ENCODE peak calls at places on chromosomes 11 and 22, in four cellular contexts. One of them, this sample, is unnamed.

GRCh38 chr11:94845622-94846021 is 77.5 kb downstream of the AMOTL1 start:
- DNase-seq in natural killer cell: no peak
- DNase-seq in IMR-90: peak; percentile 89
- DNase-seq in left ventricle myocardium inferior: no peak
- DNase-seq in this sample: no peak

GRCh38 chr11:1939006-1939626 is 8.0 kb upstream of the MRPL23 start:
- DNase-seq in natural killer cell: peak; percentile 13
- DNase-seq in IMR-90: no peak
- DNase-seq in left ventricle myocardium inferior: no peak
- DNase-seq in this sample: no peak

GRCh38 chr22:19036523-19037273 is 85.5 kb downstream of the DGCR2 start:
- DNase-seq in natural killer cell: no peak
- DNase-seq in IMR-90: peak; percentile 11
- DNase-seq in left ventricle myocardium inferior: no peak
- DNase-seq in this sample: no peak

GRCh38 chr11:3154001-3154599 is 11.0 kb downstream of the OSBPL5 start:
- DNase-seq in natural killer cell: no peak
- DNase-seq in IMR-90: no peak
- DNase-seq in left ventricle myocardium inferior: peak; percentile 16
- DNase-seq in this sample: no peak

GRCh38 chr22:36885474-36885873 is 24.7 kb downstream of the NCF4 start:
- DNase-seq in natural killer cell: no peak
- DNase-seq in IMR-90: no peak
- DNase-seq in left ventricle myocardium inferior: no peak
- DNase-seq in this sample: no peak

GRCh38 chr11:132072044-132072879 is 701.8 kb downstream of the NTM start:
- DNase-seq in natural killer cell: no peak
- DNase-seq in IMR-90: peak; percentile 99
- DNase-seq in left ventricle myocardium inferior: no peak
- DNase-seq in this sample: no peak

GRCh38 chr22:42745118-42745517 is 24.4 kb upstream of the A4GALT start:
- DNase-seq in natural killer cell: no peak
- DNase-seq in IMR-90: peak; percentile 75
- DNase-seq in left ventricle myocardium inferior: no peak
- DNase-seq in this sample: no peak

GRCh38 chr11:3156282-3156660 is 8.8 kb downstream of the OSBPL5 start:
- DNase-seq in natural killer cell: no peak
- DNase-seq in IMR-90: no peak
- DNase-seq in left ventricle myocardium inferior: peak; percentile 19
- DNase-seq in this sample: no peak

GRCh38 chr11:130653838-130654601 is 205.6 kb downstream of the ADAMTS15 start:
- DNase-seq in natural killer cell: no peak
- DNase-seq in IMR-90: peak; percentile 40
- DNase-seq in left ventricle myocardium inferior: peak; percentile 86
- DNase-seq in this sample: no peak

GRCh38 chr11:105489431-105489830 is 120.4 kb upstream of the GRIA4 start:
- DNase-seq in natural killer cell: no peak
- DNase-seq in IMR-90: peak; percentile 22
- DNase-seq in left ventricle myocardium inferior: no peak
- DNase-seq in this sample: no peak

GRCh38 chr11:22922672-22923071 is 62.4 kb upstream of the CCDC179 start:
- DNase-seq in natural killer cell: no peak
- DNase-seq in IMR-90: no peak
- DNase-seq in left ventricle myocardium inferior: no peak
- DNase-seq in this sample: no peak

GRCh38 chr11:47271328-47271727 is 1.4 kb downstream of the MADD start:
- DNase-seq in natural killer cell: no peak
- DNase-seq in IMR-90: no peak
- DNase-seq in left ventricle myocardium inferior: no peak
- DNase-seq in this sample: no peak

GRCh38 chr22:42655693-42656092 is 6.5 kb upstream of the CYB5R3 start:
- DNase-seq in natural killer cell: no peak
- DNase-seq in IMR-90: no peak
- DNase-seq in left ventricle myocardium inferior: no peak
- DNase-seq in this sample: no peak

GRCh38 chr11:46006418-46007070 is 84.1 kb downstream of the LARGE2 start:
- DNase-seq in natural killer cell: no peak
- DNase-seq in IMR-90: peak; percentile 84
- DNase-seq in left ventricle myocardium inferior: no peak
- DNase-seq in this sample: no peak

GRCh38 chr11:1740786-1741530 is 9.4 kb downstream of the IFITM10 start:
- DNase-seq in natural killer cell: no peak
- DNase-seq in IMR-90: no peak
- DNase-seq in left ventricle myocardium inferior: no peak
- DNase-seq in this sample: no peak

GRCh38 chr11:113448311-113448666 is 26.9 kb downstream of the DRD2 start:
- DNase-seq in natural killer cell: no peak
- DNase-seq in IMR-90: no peak
- DNase-seq in left ventricle myocardium inferior: no peak
- DNase-seq in this sample: no peak

GRCh38 chr11:19861171-19861570 is 148.5 kb downstream of the NAV2 start:
- DNase-seq in natural killer cell: no peak
- DNase-seq in IMR-90: no peak
- DNase-seq in left ventricle myocardium inferior: no peak
- DNase-seq in this sample: no peak

GRCh38 chr11:90629251-90629806 is 406.5 kb upstream of the CHORDC1 start:
- DNase-seq in natural killer cell: no peak
- DNase-seq in IMR-90: no peak
- DNase-seq in left ventricle myocardium inferior: no peak
- DNase-seq in this sample: no peak

GRCh38 chr11:45993438-45994064 is 71.1 kb downstream of the LARGE2 start:
- DNase-seq in natural killer cell: no peak
- DNase-seq in IMR-90: no peak
- DNase-seq in left ventricle myocardium inferior: peak; percentile 75
- DNase-seq in this sample: no peak

GRCh38 chr11:13680501-13681264 is 12.2 kb downstream of the FAR1 start:
- DNase-seq in natural killer cell: no peak
- DNase-seq in IMR-90: no peak
- DNase-seq in left ventricle myocardium inferior: no peak
- DNase-seq in this sample: no peak

GRCh38 chr11:130830563-130830950 is 85.7 kb downstream of the SNX19 start:
- DNase-seq in natural killer cell: no peak
- DNase-seq in IMR-90: no peak
- DNase-seq in left ventricle myocardium inferior: peak; percentile 29
- DNase-seq in this sample: no peak

GRCh38 chr11:45921561-45922424 is 663 bp upstream of the LARGE2 start:
- DNase-seq in natural killer cell: no peak
- DNase-seq in IMR-90: no peak
- DNase-seq in left ventricle myocardium inferior: peak; percentile 13
- DNase-seq in this sample: no peak

GRCh38 chr11:91880660-91881059 is 344.0 kb upstream of the FAT3 start:
- DNase-seq in natural killer cell: no peak
- DNase-seq in IMR-90: no peak
- DNase-seq in left ventricle myocardium inferior: no peak
- DNase-seq in this sample: no peak
- TF ChIP-seq CTCF in natural killer cell: no peak
- TF ChIP-seq CTCF in IMR-90: no peak
- TF ChIP-seq CTCF in left ventricle myocardium inferior: no peak
- TF ChIP-seq CTCF in this sample: no peak

DNA sequence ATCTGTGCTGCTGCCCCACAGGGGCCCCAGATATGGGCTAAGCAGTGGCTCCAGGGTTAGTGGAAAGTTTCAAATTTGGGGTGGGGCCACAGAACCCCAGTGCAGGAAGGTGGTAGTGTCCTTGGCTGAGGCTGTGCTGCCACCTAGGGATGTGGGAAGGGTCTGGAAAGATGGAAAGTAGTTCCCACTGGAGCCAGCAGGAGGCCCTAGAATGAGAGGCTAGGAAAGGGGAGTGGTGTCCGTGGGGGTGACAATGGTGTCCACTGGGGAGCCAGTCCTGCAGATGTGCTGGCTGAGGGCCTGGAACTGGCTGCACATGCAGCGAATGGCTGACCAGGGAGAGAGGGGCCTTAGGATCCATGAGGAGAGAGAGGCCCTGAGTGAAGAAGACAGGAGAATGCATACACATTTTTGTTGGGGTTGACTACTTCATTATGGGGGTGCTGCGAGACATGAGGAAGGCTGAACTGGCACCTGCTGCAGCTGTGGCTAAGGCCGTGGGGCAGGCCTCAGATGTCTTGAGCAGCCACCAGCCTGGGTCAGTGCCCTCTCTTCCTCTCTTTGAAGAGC is 21.1 kb downstream of the RFPL3 start:
- DNase-seq in natural killer cell: no peak
- DNase-seq in IMR-90: peak; percentile 18
- DNase-seq in left ventricle myocardium inferior: no peak
- DNase-seq in this sample: no peak
- TF ChIP-seq CTCF in natural killer cell: no peak
- TF ChIP-seq CTCF in IMR-90: peak; percentile 57
- TF ChIP-seq CTCF in left ventricle myocardium inferior: peak; percentile 56
- TF ChIP-seq CTCF in this sample: no peak

DNA sequence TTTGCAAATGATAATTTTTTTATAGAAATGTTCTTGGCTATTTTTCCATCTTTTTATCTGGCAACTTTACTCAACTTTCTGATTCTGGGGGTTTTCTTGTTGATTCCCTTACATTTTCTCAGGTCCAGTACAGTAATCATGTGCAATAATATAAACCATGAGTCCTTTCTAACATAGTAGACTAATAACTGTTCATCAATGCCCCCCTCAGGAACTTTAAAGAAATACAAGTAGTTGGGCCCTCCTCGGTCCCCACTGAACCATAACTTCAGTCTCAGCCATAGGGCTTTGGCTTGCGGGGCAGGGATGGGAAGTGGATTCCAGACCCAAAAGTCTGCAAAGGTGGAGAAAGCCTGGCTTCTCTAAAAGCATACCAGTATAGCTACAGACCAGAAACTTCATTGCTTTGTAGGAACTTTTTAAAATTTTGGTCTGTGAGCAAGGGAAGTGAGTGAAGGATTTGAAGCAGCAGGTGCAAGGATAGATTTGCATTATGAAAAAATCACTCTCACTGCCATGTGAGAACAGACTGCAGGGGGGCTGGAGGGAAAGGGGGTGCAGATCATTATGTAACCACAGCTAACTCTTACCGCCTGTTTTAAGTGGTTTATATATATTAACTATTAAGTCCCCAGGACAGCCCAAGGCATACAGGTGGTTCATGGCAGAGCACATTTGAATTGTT is 10.5 kb upstream of the TUB start:
- DNase-seq in natural killer cell: no peak
- DNase-seq in IMR-90: peak; percentile 61
- DNase-seq in left ventricle myocardium inferior: no peak
- DNase-seq in this sample: no peak
- TF ChIP-seq CTCF in natural killer cell: no peak
- TF ChIP-seq CTCF in IMR-90: peak; percentile 62
- TF ChIP-seq CTCF in left ventricle myocardium inferior: peak; percentile 62
- TF ChIP-seq CTCF in this sample: no peak

GRCh38 chr11:67310246-67311050 is 7.1 kb downstream of the SSH3 start:
- DNase-seq in natural killer cell: no peak
- DNase-seq in IMR-90: no peak
- DNase-seq in left ventricle myocardium inferior: no peak
- DNase-seq in this sample: no peak

GRCh38 chr11:67312187-67313021 is 9.1 kb downstream of the SSH3 start:
- DNase-seq in natural killer cell: no peak
- DNase-seq in IMR-90: no peak
- DNase-seq in left ventricle myocardium inferior: no peak
- DNase-seq in this sample: no peak

GRCh38 chr11:67311051-67311555 is 7.8 kb downstream of the SSH3 start:
- DNase-seq in natural killer cell: no peak
- DNase-seq in IMR-90: no peak
- DNase-seq in left ventricle myocardium inferior: no peak
- DNase-seq in this sample: no peak

GRCh38 chr11:67313125-67313890 is 10.0 kb downstream of the SSH3 start:
- DNase-seq in natural killer cell: no peak
- DNase-seq in IMR-90: no peak
- DNase-seq in left ventricle myocardium inferior: no peak
- DNase-seq in this sample: no peak

DNA sequence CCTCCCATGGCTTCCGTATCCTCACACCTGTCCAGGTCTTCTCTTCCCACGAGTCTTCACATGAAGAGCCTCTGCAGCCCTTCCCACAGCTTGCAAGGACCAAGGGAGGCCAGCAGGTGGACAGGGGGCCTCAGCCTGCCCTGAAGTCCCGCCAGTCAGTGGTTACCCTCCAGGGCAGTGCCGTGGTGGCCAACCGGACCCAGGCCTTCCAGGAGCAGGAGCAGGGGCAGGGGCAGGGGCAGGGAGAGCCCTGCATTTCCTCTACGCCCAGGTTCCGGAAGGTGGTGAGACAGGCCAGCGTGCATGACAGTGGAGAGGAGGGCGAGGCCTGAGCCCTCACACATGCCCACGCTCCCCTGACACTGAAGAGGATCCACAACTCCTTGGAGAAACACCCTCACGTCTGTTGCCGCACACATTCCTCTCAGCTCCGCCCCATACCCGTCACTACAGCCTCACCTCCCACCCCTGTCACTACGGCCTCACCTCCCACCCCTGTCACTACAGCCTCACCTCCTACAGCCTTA is 8.3 kb downstream of the SSH3 start:
- DNase-seq in natural killer cell: no peak
- DNase-seq in IMR-90: no peak
- DNase-seq in left ventricle myocardium inferior: no peak
- DNase-seq in this sample: no peak
- TF ChIP-seq CTCF in natural killer cell: no peak
- TF ChIP-seq CTCF in IMR-90: no peak
- TF ChIP-seq CTCF in left ventricle myocardium inferior: no peak
- TF ChIP-seq CTCF in this sample: no peak

GRCh38 chr22:44362249-44363040 is 49.7 kb upstream of the SHISAL1 start:
- DNase-seq in natural killer cell: no peak
- DNase-seq in IMR-90: peak; percentile 52
- DNase-seq in left ventricle myocardium inferior: no peak
- DNase-seq in this sample: no peak

GRCh38 chr22:44361391-44362126 is 48.8 kb upstream of the SHISAL1 start:
- DNase-seq in natural killer cell: no peak
- DNase-seq in IMR-90: no peak
- DNase-seq in left ventricle myocardium inferior: no peak
- DNase-seq in this sample: no peak

GRCh38 chr22:44360306-44360685 is 47.5 kb upstream of the SHISAL1 start:
- DNase-seq in natural killer cell: no peak
- DNase-seq in IMR-90: no peak
- DNase-seq in left ventricle myocardium inferior: no peak
- DNase-seq in this sample: no peak

GRCh38 chr22:44359496-44360110 is 46.9 kb upstream of the SHISAL1 start:
- DNase-seq in natural killer cell: no peak
- DNase-seq in IMR-90: no peak
- DNase-seq in left ventricle myocardium inferior: no peak
- DNase-seq in this sample: no peak

GRCh38 chr22:44360686-44361381 is 48.1 kb upstream of the SHISAL1 start:
- DNase-seq in natural killer cell: no peak
- DNase-seq in IMR-90: peak; percentile 80
- DNase-seq in left ventricle myocardium inferior: peak; percentile 56
- DNase-seq in this sample: no peak
- TF ChIP-seq CTCF in natural killer cell: no peak
- TF ChIP-seq CTCF in IMR-90: peak; percentile 33
- TF ChIP-seq CTCF in left ventricle myocardium inferior: peak; percentile 54
- TF ChIP-seq CTCF in this sample: no peak

GRCh38 chr11:28100665-28101064 is 7.3 kb downstream of the KIF18A start:
- DNase-seq in natural killer cell: no peak
- DNase-seq in IMR-90: no peak
- DNase-seq in left ventricle myocardium inferior: no peak
- DNase-seq in this sample: no peak
- TF ChIP-seq CTCF in natural killer cell: no peak
- TF ChIP-seq CTCF in IMR-90: no peak
- TF ChIP-seq CTCF in left ventricle myocardium inferior: no peak
- TF ChIP-seq CTCF in this sample: no peak

DNA sequence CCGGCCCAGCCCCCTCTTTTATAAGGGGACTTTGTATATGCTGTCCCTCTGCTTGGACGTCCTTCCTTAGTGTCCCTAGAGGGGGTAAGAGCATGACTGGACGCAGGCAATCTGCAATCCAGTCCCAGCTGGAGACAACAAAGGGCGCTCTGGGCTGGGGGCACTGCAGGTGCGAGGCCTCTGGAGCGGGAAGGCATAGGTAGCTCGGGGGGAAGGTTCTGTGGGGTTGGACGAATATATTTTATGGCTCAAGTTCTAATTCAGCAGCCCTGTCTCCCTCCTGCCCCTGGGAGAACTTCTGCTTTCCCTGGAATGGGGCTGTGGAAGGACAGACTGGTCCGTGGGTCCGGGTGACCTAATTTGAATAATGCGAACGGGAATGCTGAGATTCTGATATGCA is 40.0 kb downstream of the KCNJ4 start:
- DNase-seq in natural killer cell: no peak
- DNase-seq in IMR-90: no peak
- DNase-seq in left ventricle myocardium inferior: no peak
- DNase-seq in this sample: no peak
- TF ChIP-seq CTCF in natural killer cell: no peak
- TF ChIP-seq CTCF in IMR-90: no peak
- TF ChIP-seq CTCF in left ventricle myocardium inferior: no peak
- TF ChIP-seq CTCF in this sample: no peak